ENCODE peak calls at places on chromosomes 5 and 9, in eight cellular contexts. B is activated CD8-positive, alpha-beta memory T cell treated with anti-CD3 and anti-CD28 coated beads for 24 hours; C is astrocyte of the spinal cord; K is anterior cingulate cortex; P is cardiac fibroblast; F is small intestine; L is fibroblast of the aortic adventitia; U is activated CD4-positive, alpha-beta T cell treated with anti-CD3 and anti-CD28 coated beads for 1 hour. T is an unnamed sample.

GRCh38 chr9:84583866-84584265 is 85.7 kb upstream of the NTRK2 start:
- DNase-seq in B (no peak), C (no peak), K (no peak), P (no peak), F (no peak), L (no peak), U (no peak), T (no peak)

GRCh38 chr5:133032852-133033742 is 6.7 kb upstream of the ZCCHC10 start:
- DNase-seq in B (no peak), C (no peak), K (no peak), P (no peak), F (peak), L (no peak), U (no peak), T (no peak)

GRCh38 chr9:79256691-79257213 is 315.0 kb upstream of the TLE4 start:
- DNase-seq in B (no peak), C (peak), K (no peak), P (peak), F (no peak), L (peak), U (no peak), T (peak)

GRCh38 chr5:146762830-146763229 is 115.7 kb downstream of the PPP2R2B start:
- DNase-seq in B (no peak), C (no peak), K (no peak), P (no peak), F (no peak), L (no peak), U (no peak), T (no peak)

GRCh38 chr5:78621269-78621871 is 27.2 kb downstream of the LHFPL2 start:
- DNase-seq in B (peak), C (peak), K (no peak), P (no peak), F (no peak), L (peak), U (no peak), T (no peak)

GRCh38 chr9:124535846-124536245 is 28.6 kb upstream of the NR5A1 start:
- DNase-seq in B (no peak), C (no peak), K (no peak), P (no peak), F (no peak), L (no peak), U (no peak), T (no peak)

GRCh38 chr9:98263080-98263479 is 7.6 kb upstream of the TBC1D2 start:
- DNase-seq in B (peak), C (no peak), K (no peak), P (no peak), F (no peak), L (no peak), U (no peak), T (no peak)

GRCh38 chr5:180352116-180352975 is 790 bp downstream of the GFPT2 start:
- DNase-seq in B (peak), C (no peak), K (no peak), P (peak), F (peak), L (peak), U (no peak), T (peak)

GRCh38 chr9:86175743-86176456 is 76.5 kb upstream of the GOLM1 start:
- DNase-seq in B (no peak), C (no peak), K (no peak), P (no peak), F (no peak), L (no peak), U (no peak), T (no peak)

GRCh38 chr9:89179535-89179919 is 909 bp upstream of the SHC3 start:
- DNase-seq in B (no peak), C (peak), K (no peak), P (peak), F (no peak), L (peak), U (no peak), T (no peak)

GRCh38 chr5:153158608-153159007 is 331.9 kb upstream of the GRIA1 start:
- DNase-seq in B (no peak), C (no peak), K (no peak), P (no peak), F (no peak), L (no peak), U (no peak), T (no peak)

GRCh38 chr5:59317023-59317771 is 576.3 kb downstream of the PDE4D start:
- DNase-seq in B (no peak), C (peak), K (no peak), P (peak), F (peak), L (peak), U (no peak), T (peak)

GRCh38 chr9:459491-460444 is 245.1 kb downstream of the DOCK8 start:
- DNase-seq in B (no peak), C (no peak), K (no peak), P (no peak), F (peak), L (no peak), U (no peak), T (no peak)

GRCh38 chr9:107213561-107214028 is 69.5 kb upstream of the RAD23B start:
- DNase-seq in B (peak), C (peak), K (no peak), P (peak), F (peak), L (peak), U (no peak), T (peak)

GRCh38 chr9:129624947-129625346 is 1.0 kb upstream of the NTMT1 start:
- DNase-seq in B (no peak), C (no peak), K (no peak), P (peak), F (no peak), L (no peak), U (no peak), T (no peak)

GRCh38 chr5:143459433-143459832 is 55.9 kb upstream of the NR3C1 start:
- DNase-seq in B (no peak), C (no peak), K (no peak), P (no peak), F (no peak), L (no peak), U (no peak), T (no peak)

GRCh38 chr5:54087436-54087835 is 222.9 kb downstream of the ARL15 start:
- DNase-seq in B (no peak), C (peak), K (no peak), P (peak), F (no peak), L (peak), U (no peak), T (no peak)

GRCh38 chr9:33159058-33159759 is 7.9 kb downstream of the B4GALT1 start:
- DNase-seq in B (no peak), C (peak), K (no peak), P (peak), F (peak), L (peak), U (no peak), T (peak)

GRCh38 chr9:132744881-132745761 is 74.9 kb downstream of the GTF3C4 start:
- DNase-seq in B (no peak), C (no peak), K (no peak), P (peak), F (no peak), L (no peak), U (no peak), T (no peak)

GRCh38 chr9:27933210-27934062 is 360.2 kb upstream of the C9orf72 start:
- DNase-seq in B (no peak), C (no peak), K (no peak), P (no peak), F (no peak), L (no peak), U (no peak), T (no peak)

GRCh38 chr9:677461-678097 is 163.9 kb upstream of the DMRT1 start:
- DNase-seq in B (no peak), C (peak), K (no peak), P (no peak), F (peak), L (peak), U (no peak), T (peak)

GRCh38 chr5:10594591-10595210 is 30.8 kb downstream of the ANKRD33B start:
- DNase-seq in B (peak), C (peak), K (no peak), P (peak), F (no peak), L (no peak), U (no peak), T (no peak)

GRCh38 chr9:126080641-126081040 is 246.0 kb upstream of the MVB12B start:
- DNase-seq in B (no peak), C (no peak), K (no peak), P (no peak), F (no peak), L (no peak), U (no peak), T (no peak)

GRCh38 chr9:101307524-101308213 is 77.1 kb downstream of the BAAT start:
- DNase-seq in B (no peak), C (no peak), K (no peak), P (no peak), F (no peak), L (no peak), U (no peak), T (no peak)

GRCh38 chr9:87678650-87679355 is 47.1 kb upstream of the CTSL start:
- DNase-seq in B (peak), C (peak), K (peak), P (peak), F (peak), L (peak), U (no peak), T (peak)

GRCh38 chr5:141560725-141561483 is 57.9 kb downstream of the DIAPH1 start:
- DNase-seq in B (no peak), C (peak), K (peak), P (peak), F (peak), L (peak), U (no peak), T (peak)